ENCODE peak calls at places on chromosomes 16 and 17, in six cellular contexts. One of them, this sample, is unnamed.

GRCh38 chr16:4032768-4033167 is 83.5 kb downstream of the ADCY9 start:
- DNase-seq in endothelial cell: no peak
- DNase-seq in activated B cell treated with CpG ODN at 0.5 μM for 24 hours: no peak
- DNase-seq in astrocyte: peak; percentile 6
- DNase-seq in SK-N-SH: no peak
- DNase-seq in left ventricle myocardium inferior: no peak
- DNase-seq in this sample: peak; percentile 76

GRCh38 chr17:58335779-58336455 is 7.3 kb upstream of the TSPOAP1 start:
- DNase-seq in endothelial cell: no peak
- DNase-seq in activated B cell treated with CpG ODN at 0.5 μM for 24 hours: no peak
- DNase-seq in astrocyte: no peak
- DNase-seq in SK-N-SH: peak; percentile 78
- DNase-seq in left ventricle myocardium inferior: no peak
- DNase-seq in this sample: no peak

GRCh38 chr17:37067555-37068111 is 118.9 kb downstream of the AATF start:
- DNase-seq in endothelial cell: no peak
- DNase-seq in activated B cell treated with CpG ODN at 0.5 μM for 24 hours: no peak
- DNase-seq in astrocyte: peak; percentile 54
- DNase-seq in SK-N-SH: peak; percentile 44
- DNase-seq in left ventricle myocardium inferior: peak; percentile 33
- DNase-seq in this sample: peak; percentile 82

GRCh38 chr17:17313350-17313991 is 10.3 kb downstream of the NT5M start:
- DNase-seq in endothelial cell: peak; percentile 48
- DNase-seq in activated B cell treated with CpG ODN at 0.5 μM for 24 hours: peak; percentile 38
- DNase-seq in astrocyte: no peak
- DNase-seq in SK-N-SH: peak; percentile 45
- DNase-seq in left ventricle myocardium inferior: peak; percentile 31
- DNase-seq in this sample: peak; percentile 57

GRCh38 chr17:82962163-82962720 is 117.2 kb upstream of the METRNL start:
- DNase-seq in endothelial cell: no peak
- DNase-seq in activated B cell treated with CpG ODN at 0.5 μM for 24 hours: peak; percentile 4
- DNase-seq in astrocyte: peak; percentile 14
- DNase-seq in SK-N-SH: no peak
- DNase-seq in left ventricle myocardium inferior: no peak
- DNase-seq in this sample: no peak

GRCh38 chr16:56551796-56552738 is 12.8 kb upstream of the MT4 start:
- DNase-seq in endothelial cell: no peak
- DNase-seq in activated B cell treated with CpG ODN at 0.5 μM for 24 hours: no peak
- DNase-seq in astrocyte: no peak
- DNase-seq in SK-N-SH: no peak
- DNase-seq in left ventricle myocardium inferior: no peak
- DNase-seq in this sample: no peak

GRCh38 chr16:23407436-23408125 is 45.4 kb downstream of the COG7 start:
- DNase-seq in endothelial cell: no peak
- DNase-seq in activated B cell treated with CpG ODN at 0.5 μM for 24 hours: no peak
- DNase-seq in astrocyte: no peak
- DNase-seq in SK-N-SH: no peak
- DNase-seq in left ventricle myocardium inferior: no peak
- DNase-seq in this sample: no peak

GRCh38 chr16:2296662-2297505 is 29.0 kb upstream of the RNPS1 start:
- DNase-seq in endothelial cell: no peak
- DNase-seq in activated B cell treated with CpG ODN at 0.5 μM for 24 hours: no peak
- DNase-seq in astrocyte: no peak
- DNase-seq in SK-N-SH: peak; percentile 82
- DNase-seq in left ventricle myocardium inferior: no peak
- DNase-seq in this sample: peak; percentile 4

GRCh38 chr17:31754239-31754945 is 104.7 kb downstream of the COPRS start:
- DNase-seq in endothelial cell: no peak
- DNase-seq in activated B cell treated with CpG ODN at 0.5 μM for 24 hours: no peak
- DNase-seq in astrocyte: peak; percentile 89
- DNase-seq in SK-N-SH: no peak
- DNase-seq in left ventricle myocardium inferior: no peak
- DNase-seq in this sample: peak; percentile 92

GRCh38 chr17:33447090-33447489 is 154.0 kb upstream of the ASIC2 start:
- DNase-seq in endothelial cell: no peak
- DNase-seq in activated B cell treated with CpG ODN at 0.5 μM for 24 hours: no peak
- DNase-seq in astrocyte: no peak
- DNase-seq in SK-N-SH: no peak
- DNase-seq in left ventricle myocardium inferior: no peak
- DNase-seq in this sample: no peak

GRCh38 chr16:2009302-2009711 is 314 bp downstream of the ZNF598 start:
- DNase-seq in endothelial cell: no peak
- DNase-seq in activated B cell treated with CpG ODN at 0.5 μM for 24 hours: no peak
- DNase-seq in astrocyte: no peak
- DNase-seq in SK-N-SH: peak; percentile 70
- DNase-seq in left ventricle myocardium inferior: peak; percentile 22
- DNase-seq in this sample: no peak

GRCh38 chr17:27217631-27218030 is 76.3 kb upstream of the WSB1 start:
- DNase-seq in endothelial cell: no peak
- DNase-seq in activated B cell treated with CpG ODN at 0.5 μM for 24 hours: no peak
- DNase-seq in astrocyte: no peak
- DNase-seq in SK-N-SH: no peak
- DNase-seq in left ventricle myocardium inferior: no peak
- DNase-seq in this sample: no peak

GRCh38 chr16:80527297-80527696 is 13.5 kb upstream of the DYNLRB2 start:
- DNase-seq in endothelial cell: peak; percentile 60
- DNase-seq in activated B cell treated with CpG ODN at 0.5 μM for 24 hours: no peak
- DNase-seq in astrocyte: peak; percentile 4
- DNase-seq in SK-N-SH: peak; percentile 11
- DNase-seq in left ventricle myocardium inferior: no peak
- DNase-seq in this sample: peak; percentile 44
- TF ChIP-seq CTCF in endothelial cell: peak; percentile 70
- TF ChIP-seq CTCF in activated B cell treated with CpG ODN at 0.5 μM for 24 hours: no peak
- TF ChIP-seq CTCF in astrocyte: peak; percentile 56
- TF ChIP-seq CTCF in SK-N-SH: peak; percentile 57
- TF ChIP-seq CTCF in left ventricle myocardium inferior: no peak
- TF ChIP-seq CTCF in this sample: peak; percentile 82

DNA sequence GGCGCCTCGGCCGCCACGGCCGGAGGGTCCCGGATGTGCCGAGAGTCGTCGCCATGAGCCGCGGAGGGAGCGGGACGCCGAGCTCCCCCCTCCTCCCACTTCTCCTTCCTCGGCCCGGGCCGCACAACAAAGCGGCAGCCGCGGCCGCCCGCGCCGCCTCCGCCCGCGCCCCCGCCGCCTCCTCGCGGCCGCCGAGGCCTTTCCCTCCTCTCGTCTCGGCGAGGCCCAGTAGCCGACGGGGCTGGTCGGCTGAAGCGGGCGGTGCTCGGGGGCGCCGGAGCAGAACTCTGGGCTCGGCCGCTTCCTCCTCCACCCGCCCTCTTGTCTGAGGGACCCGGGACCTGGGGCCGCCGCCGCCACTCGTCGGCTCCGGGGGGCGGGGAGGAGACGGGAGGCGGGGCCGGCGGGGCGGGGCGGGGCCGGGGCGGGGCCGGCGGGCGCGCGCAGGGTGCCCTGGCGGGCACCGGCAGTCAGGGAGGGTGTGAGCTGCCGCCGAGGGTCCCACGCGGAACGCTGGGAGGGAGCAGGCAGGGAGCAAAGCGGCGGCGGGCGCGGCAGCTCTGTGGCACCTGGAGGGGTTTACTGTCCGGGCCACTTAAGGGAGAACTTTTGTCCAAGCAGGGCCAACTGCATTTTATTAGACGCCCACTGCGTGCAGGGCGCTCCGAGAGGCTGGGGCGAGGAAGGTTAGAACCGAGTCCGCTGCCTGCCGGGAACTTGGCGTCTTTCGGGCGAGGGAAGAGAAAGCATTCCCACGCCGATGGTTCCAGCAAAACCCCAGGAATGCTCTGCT is at the start of gene SMURF2:
- DNase-seq in endothelial cell: peak; percentile 81
- DNase-seq in activated B cell treated with CpG ODN at 0.5 μM for 24 hours: peak; percentile 83
- DNase-seq in astrocyte: no peak
- DNase-seq in SK-N-SH: peak; percentile 100
- DNase-seq in left ventricle myocardium inferior: peak; percentile 79
- DNase-seq in this sample: peak; percentile 4
- TF ChIP-seq CTCF in endothelial cell: no peak
- TF ChIP-seq CTCF in activated B cell treated with CpG ODN at 0.5 μM for 24 hours: no peak
- TF ChIP-seq CTCF in astrocyte: no peak
- TF ChIP-seq CTCF in SK-N-SH: peak; percentile 30
- TF ChIP-seq CTCF in left ventricle myocardium inferior: peak; percentile 38
- TF ChIP-seq CTCF in this sample: no peak

GRCh38 chr16:7026639-7027038 is 306.0 kb upstream of the RBFOX1 start:
- DNase-seq in endothelial cell: no peak
- DNase-seq in activated B cell treated with CpG ODN at 0.5 μM for 24 hours: no peak
- DNase-seq in astrocyte: no peak
- DNase-seq in SK-N-SH: no peak
- DNase-seq in left ventricle myocardium inferior: no peak
- DNase-seq in this sample: no peak

GRCh38 chr16:7021653-7022275 is 310.9 kb upstream of the RBFOX1 start:
- DNase-seq in endothelial cell: no peak
- DNase-seq in activated B cell treated with CpG ODN at 0.5 μM for 24 hours: no peak
- DNase-seq in astrocyte: no peak
- DNase-seq in SK-N-SH: no peak
- DNase-seq in left ventricle myocardium inferior: no peak
- DNase-seq in this sample: no peak

DNA sequence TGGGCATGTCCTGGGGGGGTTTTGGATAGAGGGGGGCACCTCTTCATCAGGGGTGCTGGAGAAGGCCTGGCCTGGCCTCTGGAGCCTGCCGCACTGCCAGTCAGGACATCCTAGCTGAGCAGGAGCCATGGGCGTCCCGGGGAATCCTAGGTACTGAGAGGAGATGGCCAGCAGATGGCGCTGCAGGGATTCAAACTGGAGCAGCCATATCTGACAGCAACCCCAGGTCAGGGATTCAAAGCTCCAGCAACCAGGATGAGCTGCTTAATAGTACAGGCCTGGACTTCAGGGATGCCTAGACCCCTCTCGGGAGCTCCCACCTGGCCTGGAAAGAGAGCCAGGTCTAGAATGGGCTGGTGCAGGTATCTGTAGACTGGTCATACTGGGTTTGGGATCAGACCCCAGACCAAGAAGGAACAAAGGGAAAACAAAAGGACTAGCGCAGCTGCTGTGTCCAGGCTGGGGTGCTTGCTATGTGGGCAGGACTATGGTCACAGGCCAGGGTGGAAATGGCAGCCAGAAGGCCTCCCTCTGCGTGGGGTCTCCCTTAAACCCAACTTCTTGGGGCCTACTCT is 306.9 kb upstream of the RBFOX1 start:
- DNase-seq in endothelial cell: peak; percentile 57
- DNase-seq in activated B cell treated with CpG ODN at 0.5 μM for 24 hours: no peak
- DNase-seq in astrocyte: no peak
- DNase-seq in SK-N-SH: peak; percentile 79
- DNase-seq in left ventricle myocardium inferior: peak; percentile 58
- DNase-seq in this sample: peak; percentile 12
- TF ChIP-seq CTCF in endothelial cell: peak; percentile 51
- TF ChIP-seq CTCF in activated B cell treated with CpG ODN at 0.5 μM for 24 hours: no peak
- TF ChIP-seq CTCF in astrocyte: peak; percentile 17
- TF ChIP-seq CTCF in SK-N-SH: peak; percentile 41
- TF ChIP-seq CTCF in left ventricle myocardium inferior: peak; percentile 75
- TF ChIP-seq CTCF in this sample: peak; percentile 38

GRCh38 chr17:67578058-67578457 is 139.7 kb upstream of the NOL11 start:
- DNase-seq in endothelial cell: no peak
- DNase-seq in activated B cell treated with CpG ODN at 0.5 μM for 24 hours: no peak
- DNase-seq in astrocyte: no peak
- DNase-seq in SK-N-SH: no peak
- DNase-seq in left ventricle myocardium inferior: no peak
- DNase-seq in this sample: no peak

GRCh38 chr17:67588326-67588725 is 129.4 kb upstream of the NOL11 start:
- DNase-seq in endothelial cell: no peak
- DNase-seq in activated B cell treated with CpG ODN at 0.5 μM for 24 hours: no peak
- DNase-seq in astrocyte: no peak
- DNase-seq in SK-N-SH: no peak
- DNase-seq in left ventricle myocardium inferior: no peak
- DNase-seq in this sample: no peak

GRCh38 chr17:67577429-67577828 is 140.3 kb upstream of the NOL11 start:
- DNase-seq in endothelial cell: no peak
- DNase-seq in activated B cell treated with CpG ODN at 0.5 μM for 24 hours: no peak
- DNase-seq in astrocyte: no peak
- DNase-seq in SK-N-SH: no peak
- DNase-seq in left ventricle myocardium inferior: no peak
- DNase-seq in this sample: no peak

GRCh38 chr17:67585077-67585602 is 132.6 kb upstream of the NOL11 start:
- DNase-seq in endothelial cell: no peak
- DNase-seq in activated B cell treated with CpG ODN at 0.5 μM for 24 hours: no peak
- DNase-seq in astrocyte: no peak
- DNase-seq in SK-N-SH: no peak
- DNase-seq in left ventricle myocardium inferior: no peak
- DNase-seq in this sample: peak; percentile 67

DNA sequence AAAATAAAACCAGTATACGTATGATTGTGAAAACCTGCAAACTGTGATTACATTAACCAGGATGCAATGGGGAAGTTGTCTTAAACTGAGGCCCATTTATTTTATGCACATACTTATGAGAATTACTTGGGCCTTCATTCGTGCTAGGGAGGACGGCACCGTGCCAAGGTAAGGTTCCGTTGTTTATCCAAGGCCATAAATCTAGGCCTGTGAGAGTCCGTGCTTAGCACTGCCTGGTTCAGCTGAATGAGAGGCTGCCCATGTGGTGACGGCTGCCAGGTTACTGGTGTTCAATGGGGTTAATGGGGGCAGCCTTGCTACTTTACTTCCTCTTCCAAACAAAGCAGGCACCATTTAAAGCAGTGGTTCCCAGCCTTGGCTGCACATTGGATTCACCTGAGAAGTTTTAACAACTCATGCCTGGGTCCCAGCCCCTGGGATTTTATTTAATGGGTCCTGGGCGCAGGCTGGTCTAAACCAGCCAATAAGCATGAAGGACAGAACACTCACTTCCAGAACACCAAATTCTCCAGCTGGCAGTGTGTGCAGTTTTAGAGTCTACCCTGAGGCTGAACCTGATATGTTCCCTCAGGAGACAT is 135.0 kb upstream of the NOL11 start:
- DNase-seq in endothelial cell: no peak
- DNase-seq in activated B cell treated with CpG ODN at 0.5 μM for 24 hours: no peak
- DNase-seq in astrocyte: no peak
- DNase-seq in SK-N-SH: no peak
- DNase-seq in left ventricle myocardium inferior: no peak
- DNase-seq in this sample: no peak
- TF ChIP-seq CTCF in endothelial cell: no peak
- TF ChIP-seq CTCF in activated B cell treated with CpG ODN at 0.5 μM for 24 hours: no peak
- TF ChIP-seq CTCF in astrocyte: no peak
- TF ChIP-seq CTCF in SK-N-SH: no peak
- TF ChIP-seq CTCF in left ventricle myocardium inferior: no peak
- TF ChIP-seq CTCF in this sample: no peak